ENCODE peak calls at places on chromosomes 11 and 22, in nine cellular contexts. One of them, this sample, is unnamed.
A peak's percentile ranks its signal among the peaks of the same experiment; 100 is the strongest.

GRCh38 chr11:132874638-132875037 is 657.7 kb downstream of the OPCML start:
- DNase-seq in left cardiac atrium: no peak
- DNase-seq in caudate nucleus: no peak
- DNase-seq in BE2C: no peak
- DNase-seq in foreskin melanocyte: no peak
- DNase-seq in AG09309: peak; percentile 23
- DNase-seq in activated naive CD4-positive, alpha-beta T cell: no peak
- DNase-seq in GM13977: no peak
- DNase-seq in HTR-8/SVneo: peak; percentile 15
- DNase-seq in this sample: no peak

GRCh38 chr11:74322667-74323066 is 11.2 kb upstream of the P4HA3 start:
- DNase-seq in HTR-8/SVneo: no peak
- DNase-seq in foreskin melanocyte: no peak
- DNase-seq in BE2C: no peak
- DNase-seq in AG09309: no peak
- DNase-seq in activated naive CD4-positive, alpha-beta T cell: no peak
- DNase-seq in caudate nucleus: no peak
- DNase-seq in GM13977: no peak
- DNase-seq in left cardiac atrium: peak; percentile 62
- DNase-seq in this sample: no peak

GRCh38 chr11:17388609-17389204 is at the start of gene KCNJ11:
- DNase-seq in left cardiac atrium: no peak
- DNase-seq in foreskin melanocyte: no peak
- DNase-seq in activated naive CD4-positive, alpha-beta T cell: no peak
- DNase-seq in GM13977: no peak
- DNase-seq in AG09309: no peak
- DNase-seq in BE2C: no peak
- DNase-seq in caudate nucleus: no peak
- DNase-seq in HTR-8/SVneo: no peak
- DNase-seq in this sample: no peak

GRCh38 chr11:121634889-121635288 is 182.1 kb upstream of the SORL1-AS1 start:
- DNase-seq in left cardiac atrium: no peak
- DNase-seq in foreskin melanocyte: peak; percentile 32
- DNase-seq in GM13977: no peak
- DNase-seq in activated naive CD4-positive, alpha-beta T cell: no peak
- DNase-seq in caudate nucleus: no peak
- DNase-seq in HTR-8/SVneo: peak; percentile 29
- DNase-seq in AG09309: peak; percentile 78
- DNase-seq in BE2C: no peak
- DNase-seq in this sample: no peak

GRCh38 chr11:120181446-120181992 is 29.3 kb upstream of the OAF start:
- DNase-seq in AG09309: no peak
- DNase-seq in GM13977: no peak
- DNase-seq in caudate nucleus: no peak
- DNase-seq in HTR-8/SVneo: no peak
- DNase-seq in left cardiac atrium: no peak
- DNase-seq in foreskin melanocyte: no peak
- DNase-seq in BE2C: no peak
- DNase-seq in activated naive CD4-positive, alpha-beta T cell: no peak
- DNase-seq in this sample: no peak

GRCh38 chr11:104148074-104148473 is 15.9 kb downstream of the PDGFD start:
- DNase-seq in left cardiac atrium: no peak
- DNase-seq in GM13977: no peak
- DNase-seq in AG09309: peak; percentile 42
- DNase-seq in caudate nucleus: no peak
- DNase-seq in foreskin melanocyte: no peak
- DNase-seq in activated naive CD4-positive, alpha-beta T cell: no peak
- DNase-seq in HTR-8/SVneo: no peak
- DNase-seq in BE2C: no peak
- DNase-seq in this sample: no peak

GRCh38 chr22:33652596-33652995 is 267.7 kb downstream of the LARGE1 start:
- DNase-seq in left cardiac atrium: no peak
- DNase-seq in foreskin melanocyte: peak; percentile 45
- DNase-seq in HTR-8/SVneo: no peak
- DNase-seq in caudate nucleus: no peak
- DNase-seq in BE2C: no peak
- DNase-seq in activated naive CD4-positive, alpha-beta T cell: no peak
- DNase-seq in AG09309: no peak
- DNase-seq in GM13977: no peak
- DNase-seq in this sample: no peak

GRCh38 chr11:78200553-78200952 is 11.8 kb downstream of the USP35 start:
- DNase-seq in activated naive CD4-positive, alpha-beta T cell: no peak
- DNase-seq in GM13977: no peak
- DNase-seq in AG09309: no peak
- DNase-seq in caudate nucleus: no peak
- DNase-seq in BE2C: no peak
- DNase-seq in HTR-8/SVneo: no peak
- DNase-seq in left cardiac atrium: no peak
- DNase-seq in foreskin melanocyte: no peak
- DNase-seq in this sample: no peak

GRCh38 chr22:20155330-20156041 is 4.6 kb upstream of the CCDC188 start:
- DNase-seq in HTR-8/SVneo: no peak
- DNase-seq in foreskin melanocyte: peak; percentile 66
- DNase-seq in left cardiac atrium: peak; percentile 66
- DNase-seq in caudate nucleus: peak; percentile 28
- DNase-seq in AG09309: no peak
- DNase-seq in GM13977: no peak
- DNase-seq in BE2C: peak; percentile 94
- DNase-seq in activated naive CD4-positive, alpha-beta T cell: no peak
- DNase-seq in this sample: peak; percentile 85

GRCh38 chr11:104324276-104324675 is 160.3 kb upstream of the PDGFD start:
- DNase-seq in foreskin melanocyte: peak; percentile 70
- DNase-seq in caudate nucleus: no peak
- DNase-seq in BE2C: no peak
- DNase-seq in left cardiac atrium: no peak
- DNase-seq in HTR-8/SVneo: no peak
- DNase-seq in activated naive CD4-positive, alpha-beta T cell: no peak
- DNase-seq in GM13977: no peak
- DNase-seq in AG09309: no peak
- DNase-seq in this sample: no peak

GRCh38 chr22:49011379-49011768 is 816.3 kb downstream of the BRD1 start:
- DNase-seq in foreskin melanocyte: no peak
- DNase-seq in activated naive CD4-positive, alpha-beta T cell: no peak
- DNase-seq in AG09309: no peak
- DNase-seq in left cardiac atrium: no peak
- DNase-seq in GM13977: no peak
- DNase-seq in caudate nucleus: no peak
- DNase-seq in BE2C: no peak
- DNase-seq in HTR-8/SVneo: no peak
- DNase-seq in this sample: no peak

GRCh38 chr22:29983296-29983917 is 96.9 kb upstream of the HORMAD2 start:
- DNase-seq in BE2C: no peak
- DNase-seq in activated naive CD4-positive, alpha-beta T cell: no peak
- DNase-seq in left cardiac atrium: no peak
- DNase-seq in caudate nucleus: no peak
- DNase-seq in AG09309: no peak
- DNase-seq in HTR-8/SVneo: no peak
- DNase-seq in GM13977: no peak
- DNase-seq in foreskin melanocyte: no peak
- DNase-seq in this sample: no peak

GRCh38 chr11:67268684-67269268 is 2.5 kb downstream of the GRK2 start:
- DNase-seq in GM13977: no peak
- DNase-seq in foreskin melanocyte: no peak
- DNase-seq in left cardiac atrium: peak; percentile 20
- DNase-seq in HTR-8/SVneo: no peak
- DNase-seq in BE2C: no peak
- DNase-seq in AG09309: no peak
- DNase-seq in caudate nucleus: no peak
- DNase-seq in activated naive CD4-positive, alpha-beta T cell: no peak
- DNase-seq in this sample: no peak

GRCh38 chr11:1126491-1126926 is 31.2 kb upstream of the MUC5AC start:
- DNase-seq in AG09309: no peak
- DNase-seq in caudate nucleus: no peak
- DNase-seq in left cardiac atrium: peak; percentile 11
- DNase-seq in HTR-8/SVneo: no peak
- DNase-seq in GM13977: no peak
- DNase-seq in BE2C: no peak
- DNase-seq in foreskin melanocyte: no peak
- DNase-seq in activated naive CD4-positive, alpha-beta T cell: no peak
- DNase-seq in this sample: no peak

GRCh38 chr11:3207530-3208189 is 11.0 kb downstream of the MRGPRG start:
- DNase-seq in HTR-8/SVneo: no peak
- DNase-seq in left cardiac atrium: peak; percentile 11
- DNase-seq in activated naive CD4-positive, alpha-beta T cell: no peak
- DNase-seq in BE2C: no peak
- DNase-seq in GM13977: no peak
- DNase-seq in AG09309: no peak
- DNase-seq in caudate nucleus: no peak
- DNase-seq in foreskin melanocyte: no peak
- DNase-seq in this sample: no peak

GRCh38 chr11:130816516-130816915 is 99.8 kb downstream of the SNX19 start:
- DNase-seq in HTR-8/SVneo: no peak
- DNase-seq in AG09309: peak; percentile 43
- DNase-seq in caudate nucleus: no peak
- DNase-seq in GM13977: no peak
- DNase-seq in foreskin melanocyte: no peak
- DNase-seq in activated naive CD4-positive, alpha-beta T cell: no peak
- DNase-seq in BE2C: no peak
- DNase-seq in left cardiac atrium: no peak
- DNase-seq in this sample: no peak

GRCh38 chr11:86519064-86519911 is 144.6 kb downstream of the CCDC81 start:
- DNase-seq in left cardiac atrium: no peak
- DNase-seq in HTR-8/SVneo: peak; percentile 32
- DNase-seq in activated naive CD4-positive, alpha-beta T cell: no peak
- DNase-seq in GM13977: no peak
- DNase-seq in foreskin melanocyte: no peak
- DNase-seq in caudate nucleus: no peak
- DNase-seq in BE2C: no peak
- DNase-seq in AG09309: peak; percentile 59
- DNase-seq in this sample: no peak

GRCh38 chr11:36333897-36334296 is 37.8 kb downstream of the PRR5L start:
- DNase-seq in activated naive CD4-positive, alpha-beta T cell: no peak
- DNase-seq in AG09309: no peak
- DNase-seq in left cardiac atrium: no peak
- DNase-seq in caudate nucleus: no peak
- DNase-seq in GM13977: no peak
- DNase-seq in HTR-8/SVneo: no peak
- DNase-seq in foreskin melanocyte: no peak
- DNase-seq in BE2C: peak; percentile 68
- DNase-seq in this sample: peak; percentile 77

GRCh38 chr11:1628506-1629325 is 859 bp upstream of the KRTAP5-5 start:
- DNase-seq in HTR-8/SVneo: peak; percentile 83
- DNase-seq in AG09309: no peak
- DNase-seq in GM13977: peak; percentile 87
- DNase-seq in activated naive CD4-positive, alpha-beta T cell: peak; percentile 21
- DNase-seq in left cardiac atrium: peak; percentile 58
- DNase-seq in caudate nucleus: peak; percentile 13
- DNase-seq in BE2C: peak; percentile 65
- DNase-seq in foreskin melanocyte: peak; percentile 19
- DNase-seq in this sample: peak; percentile 43

GRCh38 chr11:1516273-1517067 is 29.9 kb upstream of the MOB2 start:
- DNase-seq in AG09309: peak; percentile 56
- DNase-seq in BE2C: no peak
- DNase-seq in left cardiac atrium: peak; percentile 16
- DNase-seq in foreskin melanocyte: no peak
- DNase-seq in activated naive CD4-positive, alpha-beta T cell: no peak
- DNase-seq in HTR-8/SVneo: peak; percentile 53
- DNase-seq in caudate nucleus: no peak
- DNase-seq in GM13977: no peak
- DNase-seq in this sample: no peak

This sample was measured in SK-N-DZ.